ENCODE peak calls at places on chromosomes 2 and 18, in five cellular contexts. L, B, I, N and P are unnamed samples.

GRCh38 chr2:176944998-176945397 is 267.6 kb upstream of the HNRNPA3 start:
- DNase-seq in L (no peak), I (no peak), B (no peak), N (no peak), P (no peak)

GRCh38 chr2:162475661-162476060 is 131.7 kb downstream of the GCA start:
- DNase-seq in L (no peak), B (no peak), N (no peak), I (no peak), P (no peak)

GRCh38 chr2:47403829-47404228 is 873 bp downstream of the MSH2 start:
- DNase-seq in N (no peak), I (peak; percentile 40), B (no peak), L (no peak), P (no peak)

GRCh38 chr2:215548714-215549113 is 112.8 kb upstream of the FN1 start:
- DNase-seq in I (no peak), B (no peak), N (no peak), L (no peak), P (no peak)

GRCh38 chr2:226891780-226892590 is 56.1 kb downstream of the RHBDD1 start:
- DNase-seq in B (no peak), N (no peak), I (no peak), L (no peak), P (no peak)

GRCh38 chr2:218406949-218407703 is 7.5 kb downstream of the CTDSP1 start:
- DNase-seq in L (peak; percentile 77), B (peak; percentile 48), N (peak; percentile 70), I (no peak), P (peak; percentile 69)

GRCh38 chr2:64751286-64752260 is 97.9 kb upstream of the SERTAD2 start:
- DNase-seq in L (no peak), I (peak; percentile 99), B (no peak), N (no peak), P (peak; percentile 64)

GRCh38 chr2:227154976-227155375 is 9.0 kb downstream of the COL4A4 start:
- DNase-seq in I (no peak), N (no peak), L (no peak), B (peak; percentile 62), P (no peak)

GRCh38 chr2:9535177-9535576 is 20.5 kb downstream of the ADAM17 start:
- DNase-seq in L (no peak), I (no peak), N (no peak), B (no peak), P (no peak)

GRCh38 chr2:39663187-39663930 is 2.4 kb upstream of the TMEM178A start:
- DNase-seq in N (no peak), I (no peak), L (no peak), B (no peak), P (no peak)

GRCh38 chr18:48798334-48799197 is 152.2 kb downstream of the SMAD7 start:
- DNase-seq in B (no peak), L (no peak), I (no peak), N (no peak), P (no peak)

GRCh38 chr18:48828713-48829442 is 121.9 kb downstream of the SMAD7 start:
- DNase-seq in I (no peak), N (no peak), L (no peak), B (peak; percentile 7), P (no peak)

GRCh38 chr2:10495311-10495987 is 47.3 kb upstream of the ODC1 start:
- DNase-seq in L (no peak), B (no peak), N (no peak), I (no peak), P (no peak)

GRCh38 chr2:127611076-127611925 is 34.7 kb upstream of the GPR17 start:
- DNase-seq in L (no peak), N (no peak), B (no peak), I (no peak), P (no peak)

GRCh38 chr2:212677466-212677865 is 138.9 kb upstream of the ERBB4 start:
- DNase-seq in B (no peak), L (no peak), I (no peak), N (no peak), P (no peak)

GRCh38 chr18:47595816-47596501 is 334.5 kb downstream of the SMAD2 start:
- DNase-seq in B (no peak), N (no peak), L (no peak), I (peak; percentile 13), P (no peak)

GRCh38 chr18:25759111-25759510 is 331.3 kb downstream of the SS18 start:
- DNase-seq in N (no peak), B (no peak), L (no peak), I (no peak), P (no peak)

GRCh38 chr2:70258532-70258875 is 567 bp downstream of the PCYOX1 start:
- DNase-seq in B (peak; percentile 84), I (no peak), N (no peak), L (no peak), P (peak; percentile 60)

GRCh38 chr2:134609924-134610498 is 108.8 kb downstream of the TMEM163 start:
- DNase-seq in I (no peak), B (no peak), N (no peak), L (no peak), P (no peak)

GRCh38 chr18:48452863-48453323 is 43.7 kb upstream of the ZBTB7C start:
- DNase-seq in N (no peak), B (no peak), L (no peak), I (no peak), P (no peak)

GRCh38 chr2:67169417-67170140 is 227.6 kb upstream of the ETAA1 start:
- DNase-seq in L (no peak), N (no peak), I (no peak), B (no peak), P (no peak)

GRCh38 chr2:227657204-227657845 is 9.3 kb upstream of the SCYGR5 start:
- DNase-seq in L (no peak), I (no peak), B (no peak), N (no peak), P (peak; percentile 39)

GRCh38 chr2:165920748-165921147 is 32.8 kb downstream of the TTC21B start:
- DNase-seq in N (no peak), I (no peak), B (no peak), L (no peak), P (no peak)

GRCh38 chr2:60531638-60532216 is 21.7 kb downstream of the BCL11A start:
- DNase-seq in I (no peak), B (no peak), L (no peak), N (no peak), P (no peak)
- H3K4me1 ChIP-seq in I (peaks cover 11% of the 10 kb centered on the region), B (no peaks in the 10 kb centered on the region), L (no peaks in the 10 kb centered on the region), N (no peaks in the 10 kb centered on the region), P (peaks cover 52% of the 10 kb centered on the region)

DNA sequence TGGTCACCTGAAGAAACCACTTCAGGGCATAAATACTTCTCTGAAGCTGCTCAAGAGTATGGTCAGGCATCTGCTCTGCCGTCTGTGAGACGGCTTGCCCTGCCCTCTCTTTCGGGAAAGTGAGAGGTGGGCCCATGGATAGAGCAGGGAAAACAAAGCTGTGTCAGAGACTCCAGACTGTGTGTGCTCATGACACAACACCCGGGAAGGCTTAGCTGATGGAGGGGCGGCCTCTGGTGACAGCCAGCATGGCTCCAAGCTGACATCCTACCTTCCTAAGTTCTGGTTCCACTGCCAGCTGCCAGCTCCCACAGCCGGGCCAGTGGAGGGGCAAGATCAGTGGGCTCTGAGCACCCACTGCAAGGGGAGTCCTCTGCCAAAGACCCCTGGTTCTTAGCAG is 215.3 kb downstream of the ANKRD30B start:
- DNase-seq in N (no peak), L (no peak), B (no peak), I (no peak), P (no peak)
- H3K9me3 ChIP-seq in N (no peaks in the 10 kb centered on the region), L (no peaks in the 10 kb centered on the region), B (no peaks in the 10 kb centered on the region), I (no peaks in the 10 kb centered on the region), P (no peaks in the 10 kb centered on the region)

GRCh38 chr18:140670-141266 is 17.6 kb upstream of the USP14 start:
- DNase-seq in B (no peak), I (no peak), N (no peak), L (no peak), P (no peak)
- H3K4me1 ChIP-seq in B (no peaks in the 10 kb centered on the region), I (no peaks in the 10 kb centered on the region), N (peaks cover 4% of the 10 kb centered on the region), L (no peaks in the 10 kb centered on the region), P (no peaks in the 10 kb centered on the region)

GRCh38 chr2:195697681-195698220 is 40.7 kb downstream of the SLC39A10 start:
- DNase-seq in I (no peak), B (no peak), N (no peak), L (no peak), P (peak; percentile 93)

GRCh38 chr2:195696012-195696411 is 39.0 kb downstream of the SLC39A10 start:
- DNase-seq in I (no peak), N (no peak), L (no peak), B (no peak), P (no peak)

GRCh38 chr2:195700480-195700879 is 43.5 kb downstream of the SLC39A10 start:
- DNase-seq in N (no peak), L (no peak), I (no peak), B (no peak), P (no peak)

GRCh38 chr2:195694553-195694952 is 37.5 kb downstream of the SLC39A10 start:
- DNase-seq in I (no peak), L (no peak), B (no peak), N (no peak), P (no peak)

GRCh38 chr2:195695002-195695631 is 38.1 kb downstream of the SLC39A10 start:
- DNase-seq in N (no peak), L (no peak), I (no peak), B (no peak), P (peak; percentile 13)
- H3K9me3 ChIP-seq in N (no peaks in the 10 kb centered on the region), L (peaks cover 3% of the 10 kb centered on the region), I (peaks cover 2% of the 10 kb centered on the region), B (peaks cover 27% of the 10 kb centered on the region), P (peaks cover 2% of the 10 kb centered on the region)

GRCh38 chr2:120949027-120949956 is 213.6 kb downstream of the GLI2 start:
- DNase-seq in N (no peak), B (no peak), L (no peak), I (peak; percentile 33), P (peak; percentile 34)
- H3K4me1 ChIP-seq in N (no peaks in the 10 kb centered on the region), B (no peaks in the 10 kb centered on the region), L (no peaks in the 10 kb centered on the region), I (peaks cover 63% of the 10 kb centered on the region), P (no peaks in the 10 kb centered on the region)

GRCh38 chr2:122129399-122129798 is 373.9 kb downstream of the TSN start:
- DNase-seq in B (no peak), I (no peak), N (no peak), L (no peak), P (no peak)
- H3K9me3 ChIP-seq in B (peaks cover 19% of the 10 kb centered on the region), I (no peaks in the 10 kb centered on the region), N (no peaks in the 10 kb centered on the region), L (no peaks in the 10 kb centered on the region), P (no peaks in the 10 kb centered on the region)

DNA sequence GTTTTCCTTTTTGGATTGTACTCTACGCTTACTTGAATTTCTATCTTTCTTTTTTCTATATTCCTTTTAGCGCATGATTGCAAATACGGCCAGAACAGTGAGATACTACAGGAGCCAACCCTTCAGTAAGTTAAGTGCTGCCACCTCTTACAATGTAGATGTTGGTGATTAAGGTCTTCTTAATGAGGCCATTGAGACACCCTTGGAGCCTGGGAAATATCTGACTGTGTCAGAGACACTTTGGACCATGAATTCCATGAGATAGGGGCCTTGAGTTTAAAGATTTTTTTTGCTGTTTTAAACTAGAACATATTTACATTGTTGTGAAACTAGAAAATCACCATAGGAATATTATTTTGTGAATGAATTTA is 27.1 kb upstream of the MAP3K20 start:
- DNase-seq in I (no peak), N (no peak), B (no peak), L (no peak), P (no peak)
- H3K4me1 ChIP-seq in I (peaks cover 50% of the 10 kb centered on the region), N (no peaks in the 10 kb centered on the region), B (no peaks in the 10 kb centered on the region), L (no peaks in the 10 kb centered on the region), P (peaks cover 28% of the 10 kb centered on the region)

DNA sequence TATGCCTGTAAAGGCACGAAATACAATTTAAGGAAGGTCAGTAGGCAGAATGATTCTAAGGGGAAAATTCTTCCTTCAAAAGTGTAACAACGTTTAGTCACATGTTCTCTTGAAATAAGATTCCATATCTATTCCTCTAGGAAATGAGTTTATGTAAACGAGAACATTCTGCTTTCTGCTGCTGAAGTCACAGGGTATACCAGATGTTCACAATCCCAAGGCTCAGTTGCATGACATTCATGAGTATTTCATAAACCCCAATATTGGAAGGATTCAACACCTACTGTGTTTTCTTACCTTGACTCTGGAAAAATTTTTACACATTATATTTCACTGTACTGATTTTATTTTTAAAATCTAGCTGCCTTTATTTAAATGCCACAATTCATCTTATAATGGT is 542.8 kb upstream of the KLHL29 start:
- DNase-seq in I (no peak), N (no peak), B (no peak), L (no peak), P (no peak)
- H3K9me3 ChIP-seq in I (no peaks in the 10 kb centered on the region), N (no peaks in the 10 kb centered on the region), B (no peaks in the 10 kb centered on the region), L (no peaks in the 10 kb centered on the region), P (no peaks in the 10 kb centered on the region)